ENCODE peak calls at places on chromosomes 2 and 18, in seven cellular contexts. One of them, this sample, is unnamed.

GRCh38 chr2:288002-288742 is at the start of gene ALKAL2:
- DNase-seq in iPS-NIHi11: peak
- DNase-seq in H1: no peak
- DNase-seq in neural crest cell: no peak
- DNase-seq in mucosa of descending colon: no peak
- DNase-seq in NCI-H187: no peak
- DNase-seq in activated CD8-positive, alpha-beta memory T cell treated with anti-CD3 and anti-CD28 coated beads for 1 hour: no peak
- DNase-seq in this sample: no peak

GRCh38 chr2:7012141-7012809 is 95.1 kb downstream of the RNF144A start:
- DNase-seq in iPS-NIHi11: no peak
- DNase-seq in activated CD8-positive, alpha-beta memory T cell treated with anti-CD3 and anti-CD28 coated beads for 1 hour: no peak
- DNase-seq in H1: no peak
- DNase-seq in mucosa of descending colon: no peak
- DNase-seq in NCI-H187: peak
- DNase-seq in neural crest cell: no peak
- DNase-seq in this sample: peak

GRCh38 chr2:232973336-232973735 is 39.7 kb downstream of the NGEF start:
- DNase-seq in neural crest cell: no peak
- DNase-seq in mucosa of descending colon: peak
- DNase-seq in H1: no peak
- DNase-seq in activated CD8-positive, alpha-beta memory T cell treated with anti-CD3 and anti-CD28 coated beads for 1 hour: no peak
- DNase-seq in iPS-NIHi11: no peak
- DNase-seq in NCI-H187: no peak
- DNase-seq in this sample: no peak

GRCh38 chr2:181552808-181553207 is 95.6 kb downstream of the ITGA4 start:
- DNase-seq in NCI-H187: no peak
- DNase-seq in neural crest cell: no peak
- DNase-seq in iPS-NIHi11: no peak
- DNase-seq in activated CD8-positive, alpha-beta memory T cell treated with anti-CD3 and anti-CD28 coated beads for 1 hour: no peak
- DNase-seq in mucosa of descending colon: no peak
- DNase-seq in H1: no peak
- DNase-seq in this sample: peak

GRCh38 chr2:133523406-133523805 is 44.9 kb downstream of the NCKAP5 start:
- DNase-seq in NCI-H187: no peak
- DNase-seq in H1: no peak
- DNase-seq in mucosa of descending colon: no peak
- DNase-seq in iPS-NIHi11: no peak
- DNase-seq in neural crest cell: no peak
- DNase-seq in activated CD8-positive, alpha-beta memory T cell treated with anti-CD3 and anti-CD28 coated beads for 1 hour: no peak
- DNase-seq in this sample: no peak

GRCh38 chr2:200467806-200468686 is 41.8 kb downstream of the KCTD18 start:
- DNase-seq in H1: no peak
- DNase-seq in iPS-NIHi11: no peak
- DNase-seq in mucosa of descending colon: no peak
- DNase-seq in neural crest cell: no peak
- DNase-seq in activated CD8-positive, alpha-beta memory T cell treated with anti-CD3 and anti-CD28 coated beads for 1 hour: no peak
- DNase-seq in NCI-H187: no peak
- DNase-seq in this sample: no peak

GRCh38 chr18:48896875-48897511 is 53.8 kb downstream of the SMAD7 start:
- DNase-seq in neural crest cell: no peak
- DNase-seq in NCI-H187: no peak
- DNase-seq in mucosa of descending colon: peak
- DNase-seq in iPS-NIHi11: peak
- DNase-seq in activated CD8-positive, alpha-beta memory T cell treated with anti-CD3 and anti-CD28 coated beads for 1 hour: no peak
- DNase-seq in H1: no peak
- DNase-seq in this sample: peak

GRCh38 chr2:232838406-232838874 is 31.6 kb upstream of the SNORC start:
- DNase-seq in neural crest cell: no peak
- DNase-seq in iPS-NIHi11: no peak
- DNase-seq in NCI-H187: no peak
- DNase-seq in mucosa of descending colon: peak
- DNase-seq in activated CD8-positive, alpha-beta memory T cell treated with anti-CD3 and anti-CD28 coated beads for 1 hour: peak
- DNase-seq in H1: no peak
- DNase-seq in this sample: peak

GRCh38 chr2:36455788-36456187 is 100.2 kb downstream of the CRIM1 start:
- DNase-seq in mucosa of descending colon: no peak
- DNase-seq in iPS-NIHi11: no peak
- DNase-seq in H1: no peak
- DNase-seq in NCI-H187: no peak
- DNase-seq in neural crest cell: no peak
- DNase-seq in activated CD8-positive, alpha-beta memory T cell treated with anti-CD3 and anti-CD28 coated beads for 1 hour: no peak
- DNase-seq in this sample: peak

GRCh38 chr18:64519191-64519590 is 370.3 kb upstream of the LINC00305 start:
- DNase-seq in iPS-NIHi11: no peak
- DNase-seq in mucosa of descending colon: no peak
- DNase-seq in H1: no peak
- DNase-seq in neural crest cell: no peak
- DNase-seq in NCI-H187: no peak
- DNase-seq in activated CD8-positive, alpha-beta memory T cell treated with anti-CD3 and anti-CD28 coated beads for 1 hour: no peak
- DNase-seq in this sample: no peak